ENCODE peak calls at places on chromosomes 2 and 18, in five cellular contexts. One of them, this sample, is unnamed. For H3K9me3, the result is how much of the 10 kb centered on the place peaks cover.

GRCh38 chr2:224210495-224211472 is 171.7 kb upstream of the SERPINE2 start:
- DNase-seq in CD4-positive, CD25-positive, alpha-beta regulatory T cell: no peak
- DNase-seq in fibroblast of lung: no peak
- DNase-seq in CD8-positive, alpha-beta T cell: no peak
- DNase-seq in uterus: no peak
- DNase-seq in this sample: no peak

GRCh38 chr2:222753251-222753824 is 81.9 kb downstream of the MOGAT1 start:
- DNase-seq in fibroblast of lung: peak
- DNase-seq in uterus: no peak
- DNase-seq in CD8-positive, alpha-beta T cell: no peak
- DNase-seq in CD4-positive, CD25-positive, alpha-beta regulatory T cell: no peak
- DNase-seq in this sample: no peak

GRCh38 chr2:111940333-111940902 is 42.0 kb downstream of the MERTK start:
- DNase-seq in CD8-positive, alpha-beta T cell: no peak
- DNase-seq in uterus: no peak
- DNase-seq in fibroblast of lung: no peak
- DNase-seq in CD4-positive, CD25-positive, alpha-beta regulatory T cell: no peak
- DNase-seq in this sample: no peak

GRCh38 chr2:23376972-23377371 is 8.0 kb upstream of the KLHL29 start:
- DNase-seq in fibroblast of lung: no peak
- DNase-seq in CD4-positive, CD25-positive, alpha-beta regulatory T cell: no peak
- DNase-seq in uterus: no peak
- DNase-seq in CD8-positive, alpha-beta T cell: no peak
- DNase-seq in this sample: no peak

GRCh38 chr2:159797468-159798375 is at the start of gene CD302:
- DNase-seq in fibroblast of lung: peak
- DNase-seq in uterus: peak
- DNase-seq in CD4-positive, CD25-positive, alpha-beta regulatory T cell: no peak
- DNase-seq in CD8-positive, alpha-beta T cell: peak
- DNase-seq in this sample: peak

GRCh38 chr2:240481720-240482119 is 46.3 kb downstream of the GPC1 start:
- DNase-seq in fibroblast of lung: no peak
- DNase-seq in CD4-positive, CD25-positive, alpha-beta regulatory T cell: no peak
- DNase-seq in CD8-positive, alpha-beta T cell: no peak
- DNase-seq in uterus: no peak
- DNase-seq in this sample: no peak

GRCh38 chr2:154443919-154444318 is 254.6 kb upstream of the KCNJ3 start:
- DNase-seq in CD8-positive, alpha-beta T cell: no peak
- DNase-seq in CD4-positive, CD25-positive, alpha-beta regulatory T cell: no peak
- DNase-seq in fibroblast of lung: no peak
- DNase-seq in uterus: no peak
- DNase-seq in this sample: no peak

GRCh38 chr2:131035112-131035825 is 58.0 kb downstream of the FAM168B start:
- DNase-seq in CD8-positive, alpha-beta T cell: no peak
- DNase-seq in CD4-positive, CD25-positive, alpha-beta regulatory T cell: no peak
- DNase-seq in fibroblast of lung: no peak
- DNase-seq in uterus: no peak
- DNase-seq in this sample: no peak

GRCh38 chr2:61185329-61185728 is 23.3 kb downstream of the C2orf74 start:
- DNase-seq in fibroblast of lung: no peak
- DNase-seq in uterus: no peak
- DNase-seq in CD4-positive, CD25-positive, alpha-beta regulatory T cell: no peak
- DNase-seq in CD8-positive, alpha-beta T cell: no peak
- DNase-seq in this sample: no peak

GRCh38 chr2:85694052-85695025 is at the start of gene GNLY:
- DNase-seq in uterus: no peak
- DNase-seq in fibroblast of lung: no peak
- DNase-seq in CD8-positive, alpha-beta T cell: peak
- DNase-seq in CD4-positive, CD25-positive, alpha-beta regulatory T cell: no peak
- DNase-seq in this sample: no peak

GRCh38 chr2:149200109-149200520 is 130.3 kb upstream of the LYPD6 start:
- DNase-seq in CD8-positive, alpha-beta T cell: no peak
- DNase-seq in uterus: no peak
- DNase-seq in CD4-positive, CD25-positive, alpha-beta regulatory T cell: no peak
- DNase-seq in fibroblast of lung: peak
- DNase-seq in this sample: no peak

GRCh38 chr2:173248381-173248780 is 106.3 kb upstream of the CDCA7 start:
- DNase-seq in fibroblast of lung: no peak
- DNase-seq in CD8-positive, alpha-beta T cell: no peak
- DNase-seq in uterus: no peak
- DNase-seq in CD4-positive, CD25-positive, alpha-beta regulatory T cell: no peak
- DNase-seq in this sample: no peak

GRCh38 chr2:127888772-127889171 is 3.0 kb upstream of the AMMECR1L start:
- DNase-seq in CD4-positive, CD25-positive, alpha-beta regulatory T cell: no peak
- DNase-seq in uterus: no peak
- DNase-seq in fibroblast of lung: no peak
- DNase-seq in CD8-positive, alpha-beta T cell: no peak
- DNase-seq in this sample: no peak

GRCh38 chr2:100677611-100678185 is 114.9 kb downstream of the PDCL3 start:
- DNase-seq in fibroblast of lung: no peak
- DNase-seq in uterus: no peak
- DNase-seq in CD4-positive, CD25-positive, alpha-beta regulatory T cell: no peak
- DNase-seq in CD8-positive, alpha-beta T cell: no peak
- DNase-seq in this sample: no peak

GRCh38 chr2:240435955-240436625 is 627 bp downstream of the GPC1 start:
- DNase-seq in CD4-positive, CD25-positive, alpha-beta regulatory T cell: peak
- DNase-seq in CD8-positive, alpha-beta T cell: no peak
- DNase-seq in fibroblast of lung: no peak
- DNase-seq in uterus: no peak
- DNase-seq in this sample: no peak

GRCh38 chr2:159617651-159618050 is 1.3 kb upstream of the BAZ2B start:
- DNase-seq in fibroblast of lung: peak
- DNase-seq in CD4-positive, CD25-positive, alpha-beta regulatory T cell: no peak
- DNase-seq in uterus: no peak
- DNase-seq in CD8-positive, alpha-beta T cell: no peak
- DNase-seq in this sample: no peak

GRCh38 chr2:217930783-217931563 is 71.8 kb downstream of the TNS1 start:
- DNase-seq in CD4-positive, CD25-positive, alpha-beta regulatory T cell: no peak
- DNase-seq in uterus: no peak
- DNase-seq in CD8-positive, alpha-beta T cell: no peak
- DNase-seq in fibroblast of lung: no peak
- DNase-seq in this sample: no peak

GRCh38 chr2:23287250-23287704 is 97.7 kb upstream of the KLHL29 start:
- DNase-seq in CD8-positive, alpha-beta T cell: no peak
- DNase-seq in CD4-positive, CD25-positive, alpha-beta regulatory T cell: no peak
- DNase-seq in uterus: peak
- DNase-seq in fibroblast of lung: peak
- DNase-seq in this sample: no peak

GRCh38 chr2:120741514-120742448 is 6.1 kb downstream of the GLI2 start:
- DNase-seq in CD8-positive, alpha-beta T cell: no peak
- DNase-seq in fibroblast of lung: peak
- DNase-seq in uterus: no peak
- DNase-seq in CD4-positive, CD25-positive, alpha-beta regulatory T cell: no peak
- DNase-seq in this sample: no peak

GRCh38 chr2:237179161-237179560 is 93.5 kb downstream of the COPS8 start:
- DNase-seq in CD4-positive, CD25-positive, alpha-beta regulatory T cell: no peak
- DNase-seq in uterus: no peak
- DNase-seq in CD8-positive, alpha-beta T cell: no peak
- DNase-seq in fibroblast of lung: no peak
- DNase-seq in this sample: no peak

GRCh38 chr2:71069376-71069775 is 928 bp downstream of the NAGK start:
- DNase-seq in uterus: no peak
- DNase-seq in fibroblast of lung: no peak
- DNase-seq in CD4-positive, CD25-positive, alpha-beta regulatory T cell: no peak
- DNase-seq in CD8-positive, alpha-beta T cell: no peak
- DNase-seq in this sample: no peak

GRCh38 chr18:14933049-14933851 is 185.3 kb downstream of the ANKRD30B start:
- DNase-seq in CD8-positive, alpha-beta T cell: no peak
- DNase-seq in CD4-positive, CD25-positive, alpha-beta regulatory T cell: no peak
- DNase-seq in fibroblast of lung: no peak
- DNase-seq in uterus: no peak
- DNase-seq in this sample: no peak

GRCh38 chr18:14939141-14939540 is 191.2 kb downstream of the ANKRD30B start:
- DNase-seq in uterus: no peak
- DNase-seq in fibroblast of lung: no peak
- DNase-seq in CD8-positive, alpha-beta T cell: no peak
- DNase-seq in CD4-positive, CD25-positive, alpha-beta regulatory T cell: no peak
- DNase-seq in this sample: no peak

GRCh38 chr18:14936313-14936712 is 188.3 kb downstream of the ANKRD30B start:
- DNase-seq in uterus: no peak
- DNase-seq in CD8-positive, alpha-beta T cell: no peak
- DNase-seq in fibroblast of lung: no peak
- DNase-seq in CD4-positive, CD25-positive, alpha-beta regulatory T cell: no peak
- DNase-seq in this sample: no peak

GRCh38 chr18:14937271-14937670 is 189.3 kb downstream of the ANKRD30B start:
- DNase-seq in uterus: no peak
- DNase-seq in CD4-positive, CD25-positive, alpha-beta regulatory T cell: no peak
- DNase-seq in CD8-positive, alpha-beta T cell: no peak
- DNase-seq in fibroblast of lung: no peak
- DNase-seq in this sample: no peak

DNA sequence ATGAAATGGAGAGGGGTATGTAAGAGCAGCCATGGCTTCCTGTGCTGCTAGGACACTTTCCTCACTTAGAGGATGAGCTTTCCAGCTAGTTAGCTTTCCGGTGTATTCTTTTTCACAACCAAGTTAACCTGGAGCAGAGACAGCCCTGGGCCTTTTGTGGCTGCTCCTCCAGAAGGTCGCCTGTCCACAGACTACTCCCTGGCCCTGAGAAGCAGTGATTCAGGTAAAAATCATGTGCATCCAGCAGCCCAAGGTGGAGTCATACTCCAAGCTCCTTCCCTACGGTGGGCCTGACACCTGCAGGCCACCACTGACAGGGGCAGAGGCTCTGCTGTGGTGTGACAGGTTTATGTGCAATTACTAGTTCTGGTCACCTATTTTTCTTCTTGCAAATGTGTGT is 187.2 kb downstream of the ANKRD30B start:
- DNase-seq in CD4-positive, CD25-positive, alpha-beta regulatory T cell: no peak
- DNase-seq in CD8-positive, alpha-beta T cell: no peak
- DNase-seq in fibroblast of lung: no peak
- DNase-seq in uterus: no peak
- DNase-seq in this sample: no peak
- H3K9me3 ChIP-seq in CD4-positive, CD25-positive, alpha-beta regulatory T cell: under half
- H3K9me3 ChIP-seq in CD8-positive, alpha-beta T cell: under half
- H3K9me3 ChIP-seq in fibroblast of lung: under half
- H3K9me3 ChIP-seq in uterus: under half
- H3K9me3 ChIP-seq in this sample: under half

GRCh38 chr2:136129601-136130000 is 11.7 kb upstream of the CXCR4 start:
- DNase-seq in CD8-positive, alpha-beta T cell: peak
- DNase-seq in CD4-positive, CD25-positive, alpha-beta regulatory T cell: peak
- DNase-seq in uterus: no peak
- DNase-seq in fibroblast of lung: no peak
- DNase-seq in this sample: no peak
- H3K4me3 ChIP-seq in CD8-positive, alpha-beta T cell: peak
- H3K4me3 ChIP-seq in CD4-positive, CD25-positive, alpha-beta regulatory T cell: peak
- H3K4me3 ChIP-seq in uterus: no peak
- H3K4me3 ChIP-seq in fibroblast of lung: no peak
- H3K4me3 ChIP-seq in this sample: peak

GRCh38 chr18:23165271-23165670 is 30.0 kb downstream of the CABLES1 start:
- DNase-seq in CD8-positive, alpha-beta T cell: no peak
- DNase-seq in uterus: no peak
- DNase-seq in fibroblast of lung: no peak
- DNase-seq in CD4-positive, CD25-positive, alpha-beta regulatory T cell: no peak
- DNase-seq in this sample: no peak

GRCh38 chr18:23170137-23170536 is 34.9 kb downstream of the CABLES1 start:
- DNase-seq in CD4-positive, CD25-positive, alpha-beta regulatory T cell: no peak
- DNase-seq in uterus: no peak
- DNase-seq in fibroblast of lung: no peak
- DNase-seq in CD8-positive, alpha-beta T cell: no peak
- DNase-seq in this sample: no peak

GRCh38 chr18:23169683-23170082 is 34.4 kb downstream of the CABLES1 start:
- DNase-seq in CD4-positive, CD25-positive, alpha-beta regulatory T cell: no peak
- DNase-seq in fibroblast of lung: no peak
- DNase-seq in CD8-positive, alpha-beta T cell: no peak
- DNase-seq in uterus: no peak
- DNase-seq in this sample: no peak

GRCh38 chr18:23163786-23164583 is 28.7 kb downstream of the CABLES1 start:
- DNase-seq in uterus: no peak
- DNase-seq in CD4-positive, CD25-positive, alpha-beta regulatory T cell: no peak
- DNase-seq in fibroblast of lung: no peak
- DNase-seq in CD8-positive, alpha-beta T cell: no peak
- DNase-seq in this sample: no peak

DNA sequence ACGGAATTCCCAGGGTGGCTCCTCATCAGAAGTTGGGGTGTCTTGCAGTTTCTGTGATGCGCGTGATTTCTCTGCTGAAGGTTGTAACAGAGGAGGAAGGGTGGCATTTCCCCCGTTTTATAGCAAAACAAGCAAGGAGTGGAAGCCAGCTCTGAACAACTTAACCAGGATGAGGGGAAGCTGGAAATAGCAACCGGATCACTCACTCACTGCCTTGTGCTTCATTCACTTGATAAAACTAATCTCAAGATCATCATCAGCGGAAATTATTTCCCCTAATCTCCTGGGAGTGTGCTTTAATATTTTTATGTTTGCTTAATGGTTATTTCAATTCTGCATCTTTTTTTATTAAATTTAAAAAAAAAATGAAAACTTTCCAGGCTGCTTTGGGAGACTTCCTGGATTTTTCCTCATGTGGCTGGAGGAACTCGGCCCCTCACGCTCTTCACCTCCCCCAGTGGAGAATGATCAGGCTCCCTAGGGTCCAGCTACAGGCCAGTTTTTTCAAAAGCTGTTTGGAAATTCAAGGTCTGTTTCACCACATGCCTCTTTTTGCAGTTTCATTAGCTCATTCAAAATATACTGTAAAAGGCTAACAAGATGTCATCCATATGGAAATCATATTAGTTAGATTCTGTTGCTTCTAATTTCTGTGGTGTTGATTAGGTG is 31.7 kb downstream of the CABLES1 start:
- DNase-seq in uterus: no peak
- DNase-seq in CD4-positive, CD25-positive, alpha-beta regulatory T cell: no peak
- DNase-seq in fibroblast of lung: no peak
- DNase-seq in CD8-positive, alpha-beta T cell: no peak
- DNase-seq in this sample: no peak
- H3K9me3 ChIP-seq in uterus: under half
- H3K9me3 ChIP-seq in CD4-positive, CD25-positive, alpha-beta regulatory T cell: under half
- H3K9me3 ChIP-seq in fibroblast of lung: under half
- H3K9me3 ChIP-seq in CD8-positive, alpha-beta T cell: under half
- H3K9me3 ChIP-seq in this sample: under half

GRCh38 chr2:126050991-126051736 is 604.8 kb upstream of the GYPC start:
- DNase-seq in CD4-positive, CD25-positive, alpha-beta regulatory T cell: no peak
- DNase-seq in uterus: no peak
- DNase-seq in CD8-positive, alpha-beta T cell: no peak
- DNase-seq in fibroblast of lung: no peak
- DNase-seq in this sample: no peak

GRCh38 chr2:126048719-126049118 is 607.2 kb upstream of the GYPC start:
- DNase-seq in uterus: no peak
- DNase-seq in CD4-positive, CD25-positive, alpha-beta regulatory T cell: no peak
- DNase-seq in fibroblast of lung: no peak
- DNase-seq in CD8-positive, alpha-beta T cell: no peak
- DNase-seq in this sample: no peak

GRCh38 chr2:126049461-126049860 is 606.5 kb upstream of the GYPC start:
- DNase-seq in fibroblast of lung: no peak
- DNase-seq in CD4-positive, CD25-positive, alpha-beta regulatory T cell: no peak
- DNase-seq in CD8-positive, alpha-beta T cell: no peak
- DNase-seq in uterus: no peak
- DNase-seq in this sample: no peak
- H3K4me3 ChIP-seq in fibroblast of lung: no peak
- H3K4me3 ChIP-seq in CD4-positive, CD25-positive, alpha-beta regulatory T cell: no peak
- H3K4me3 ChIP-seq in CD8-positive, alpha-beta T cell: no peak
- H3K4me3 ChIP-seq in uterus: no peak
- H3K4me3 ChIP-seq in this sample: no peak

GRCh38 chr18:77777126-77777525 is 527.5 kb downstream of the GALR1 start:
- DNase-seq in fibroblast of lung: no peak
- DNase-seq in CD4-positive, CD25-positive, alpha-beta regulatory T cell: no peak
- DNase-seq in CD8-positive, alpha-beta T cell: no peak
- DNase-seq in uterus: no peak
- DNase-seq in this sample: no peak
- H3K9me3 ChIP-seq in fibroblast of lung: under half
- H3K9me3 ChIP-seq in CD4-positive, CD25-positive, alpha-beta regulatory T cell: under half
- H3K9me3 ChIP-seq in CD8-positive, alpha-beta T cell: under half
- H3K9me3 ChIP-seq in uterus: under half
- H3K9me3 ChIP-seq in this sample: under half

This sample was measured in naive thymus-derived CD4-positive, alpha-beta T cell.